ENCODE peak calls at places on chromosome 14, in four cellular contexts. One of them, this sample, is unnamed.
A peak's percentile ranks its signal among the peaks of the same experiment; 100 is the strongest.

GRCh38 chr14:30227871-30228270 is 300.2 kb upstream of the PRKD1 start:
- DNase-seq in CD8-positive, alpha-beta T cell: no peak
- DNase-seq in hypothalamus: no peak
- DNase-seq in GM23248: peak; percentile 82
- DNase-seq in this sample: no peak

GRCh38 chr14:29627141-29627540 is 300.5 kb downstream of the PRKD1 start:
- DNase-seq in CD8-positive, alpha-beta T cell: no peak
- DNase-seq in hypothalamus: no peak
- DNase-seq in GM23248: peak; percentile 84
- DNase-seq in this sample: no peak

GRCh38 chr14:32009221-32009620 is 67.9 kb upstream of the ARHGAP5 start:
- DNase-seq in CD8-positive, alpha-beta T cell: no peak
- DNase-seq in hypothalamus: no peak
- DNase-seq in GM23248: no peak
- DNase-seq in this sample: no peak

GRCh38 chr14:94338023-94338422 is 14.9 kb upstream of the SERPINA6 start:
- DNase-seq in CD8-positive, alpha-beta T cell: no peak
- DNase-seq in GM23248: no peak
- DNase-seq in hypothalamus: no peak
- DNase-seq in this sample: no peak

GRCh38 chr14:105060751-105061427 is 4.3 kb downstream of the GPR132 start:
- DNase-seq in hypothalamus: no peak
- DNase-seq in CD8-positive, alpha-beta T cell: peak; percentile 77
- DNase-seq in GM23248: no peak
- DNase-seq in this sample: no peak

GRCh38 chr14:64736271-64737131 is 32.3 kb downstream of the PLEKHG3 start:
- DNase-seq in hypothalamus: no peak
- DNase-seq in CD8-positive, alpha-beta T cell: no peak
- DNase-seq in GM23248: no peak
- DNase-seq in this sample: no peak

GRCh38 chr14:106277503-106277902 is 751.1 kb downstream of the TMEM121 start:
- DNase-seq in hypothalamus: no peak
- DNase-seq in GM23248: no peak
- DNase-seq in CD8-positive, alpha-beta T cell: no peak
- DNase-seq in this sample: no peak

GRCh38 chr14:98136019-98136418 is 1136.0 kb downstream of the BCL11B start:
- DNase-seq in CD8-positive, alpha-beta T cell: peak; percentile 78
- DNase-seq in hypothalamus: no peak
- DNase-seq in GM23248: no peak
- DNase-seq in this sample: no peak

GRCh38 chr14:37566811-37567371 is 28.2 kb downstream of the FOXA1 start:
- DNase-seq in GM23248: no peak
- DNase-seq in hypothalamus: no peak
- DNase-seq in CD8-positive, alpha-beta T cell: no peak
- DNase-seq in this sample: no peak

GRCh38 chr14:89302396-89302950 is 114.6 kb downstream of the FOXN3 start:
- DNase-seq in GM23248: no peak
- DNase-seq in hypothalamus: no peak
- DNase-seq in CD8-positive, alpha-beta T cell: no peak
- DNase-seq in this sample: no peak

GRCh38 chr14:73428354-73428824 is 30.0 kb downstream of the NUMB start:
- DNase-seq in hypothalamus: no peak
- DNase-seq in GM23248: no peak
- DNase-seq in CD8-positive, alpha-beta T cell: no peak
- DNase-seq in this sample: no peak

GRCh38 chr14:26596722-26597030 is 1.2 kb downstream of the NOVA1 start:
- DNase-seq in hypothalamus: peak; percentile 9
- DNase-seq in GM23248: peak; percentile 38
- DNase-seq in CD8-positive, alpha-beta T cell: no peak
- DNase-seq in this sample: peak; percentile 15

GRCh38 chr14:92644601-92645515 is 103.6 kb downstream of the LGMN start:
- DNase-seq in hypothalamus: no peak
- DNase-seq in GM23248: no peak
- DNase-seq in CD8-positive, alpha-beta T cell: no peak
- DNase-seq in this sample: no peak

GRCh38 chr14:91230363-91231035 is 14.0 kb downstream of the GPR68 start:
- DNase-seq in CD8-positive, alpha-beta T cell: no peak
- DNase-seq in hypothalamus: no peak
- DNase-seq in GM23248: peak; percentile 72
- DNase-seq in this sample: no peak

GRCh38 chr14:58650857-58651256 is 13.1 kb downstream of the DACT1 start:
- DNase-seq in hypothalamus: no peak
- DNase-seq in CD8-positive, alpha-beta T cell: no peak
- DNase-seq in GM23248: no peak
- DNase-seq in this sample: no peak

GRCh38 chr14:46259536-46259935 is 392.0 kb downstream of the RPL10L start:
- DNase-seq in CD8-positive, alpha-beta T cell: no peak
- DNase-seq in hypothalamus: no peak
- DNase-seq in GM23248: peak; percentile 4
- DNase-seq in this sample: no peak

GRCh38 chr14:65318636-65319506 is 93.7 kb upstream of the FUT8 start:
- DNase-seq in hypothalamus: no peak
- DNase-seq in GM23248: no peak
- DNase-seq in CD8-positive, alpha-beta T cell: no peak
- DNase-seq in this sample: no peak

GRCh38 chr14:98758440-98758839 is 513.6 kb downstream of the BCL11B start:
- DNase-seq in GM23248: no peak
- DNase-seq in hypothalamus: no peak
- DNase-seq in CD8-positive, alpha-beta T cell: no peak
- DNase-seq in this sample: no peak

GRCh38 chr14:93137864-93138263 is 22.1 kb upstream of the ITPK1 start:
- DNase-seq in hypothalamus: no peak
- DNase-seq in GM23248: peak; percentile 38
- DNase-seq in CD8-positive, alpha-beta T cell: no peak
- DNase-seq in this sample: no peak

GRCh38 chr14:83994020-83994419 is 1535.9 kb upstream of the FLRT2 start:
- DNase-seq in GM23248: no peak
- DNase-seq in hypothalamus: no peak
- DNase-seq in CD8-positive, alpha-beta T cell: no peak
- DNase-seq in this sample: no peak

GRCh38 chr14:21078287-21078686 is 8.2 kb downstream of the ARHGEF40 start:
- DNase-seq in CD8-positive, alpha-beta T cell: no peak
- DNase-seq in GM23248: no peak
- DNase-seq in hypothalamus: no peak
- DNase-seq in this sample: no peak

GRCh38 chr14:100375273-100375962 is 52.3 kb downstream of the SLC25A47 start:
- DNase-seq in GM23248: peak; percentile 96
- DNase-seq in CD8-positive, alpha-beta T cell: no peak
- DNase-seq in hypothalamus: no peak
- DNase-seq in this sample: no peak

GRCh38 chr14:92638904-92639303 is 109.5 kb downstream of the LGMN start:
- DNase-seq in hypothalamus: no peak
- DNase-seq in GM23248: no peak
- DNase-seq in CD8-positive, alpha-beta T cell: no peak
- DNase-seq in this sample: no peak